ENCODE peak calls at places on chromosomes 7 and 10, in five cellular contexts. W, V, U, M and J are unnamed samples.

GRCh38 chr10:80664071-80664680 is 126.5 kb downstream of the SH2D4B start:
- DNase-seq in W (peak; percentile 71), V (peak; percentile 51), U (peak; percentile 25), M (peak; percentile 87), J (peak; percentile 84)

GRCh38 chr7:36811807-36812206 is 87.5 kb upstream of the AOAH start:
- DNase-seq in W (no peak), V (no peak), U (no peak), M (no peak), J (no peak)

GRCh38 chr10:43355749-43356371 is 15.6 kb upstream of the FXYD4 start:
- DNase-seq in W (no peak), V (peak; percentile 60), U (peak; percentile 23), M (no peak), J (no peak)

GRCh38 chr7:107344799-107345198 is 125.1 kb upstream of the GPR22 start:
- DNase-seq in W (no peak), V (no peak), U (no peak), M (no peak), J (no peak)

GRCh38 chr10:69657866-69658265 is 27.8 kb downstream of the FAM241B start:
- DNase-seq in W (no peak), V (no peak), U (no peak), M (no peak), J (no peak)

GRCh38 chr10:5546891-5547683 is 22.3 kb downstream of the CALML3 start:
- DNase-seq in W (no peak), V (no peak), U (no peak), M (no peak), J (no peak)

GRCh38 chr10:73768881-73769280 is 13.0 kb upstream of the CHCHD1 start:
- DNase-seq in W (no peak), V (no peak), U (no peak), M (no peak), J (peak; percentile 58)

GRCh38 chr7:158056761-158057160 is 530.9 kb downstream of the PTPRN2 start:
- DNase-seq in W (no peak), V (no peak), U (no peak), M (no peak), J (no peak)

GRCh38 chr7:141974831-141975230 is 1.3 kb upstream of the TAS2R38 start:
- DNase-seq in W (no peak), V (peak; percentile 6), U (no peak), M (no peak), J (peak; percentile 18)

GRCh38 chr10:100993986-100994708 is 5.5 kb upstream of the LZTS2 start:
- DNase-seq in W (peak; percentile 70), V (peak; percentile 46), U (no peak), M (no peak), J (peak; percentile 81)

GRCh38 chr7:545470-545869 is 25.8 kb upstream of the PDGFA start:
- DNase-seq in W (no peak), V (no peak), U (no peak), M (no peak), J (no peak)

GRCh38 chr7:66379761-66380160 is 174.6 kb downstream of the TPST1 start:
- DNase-seq in W (no peak), V (peak; percentile 87), U (no peak), M (no peak), J (no peak)

GRCh38 chr10:69439350-69439739 is 11.9 kb upstream of the TSPAN15 start:
- DNase-seq in W (no peak), V (peak; percentile 16), U (no peak), M (peak; percentile 50), J (no peak)

GRCh38 chr7:139328375-139328774 is 12.8 kb upstream of the FMC1 start:
- DNase-seq in W (no peak), V (peak; percentile 95), U (no peak), M (no peak), J (no peak)

GRCh38 chr10:70495691-70496261 is 17.2 kb downstream of the PALD1 start:
- DNase-seq in W (no peak), V (no peak), U (no peak), M (no peak), J (no peak)

GRCh38 chr10:82171899-82172298 is 296.9 kb downstream of the NRG3 start:
- DNase-seq in W (no peak), V (no peak), U (no peak), M (no peak), J (no peak)

GRCh38 chr7:42029405-42029804 is 207.6 kb downstream of the GLI3 start:
- DNase-seq in W (no peak), V (no peak), U (no peak), M (no peak), J (peak; percentile 43)

GRCh38 chr10:132646443-132647097 is 109.0 kb downstream of the INPP5A start:
- DNase-seq in W (no peak), V (no peak), U (no peak), M (no peak), J (no peak)

DNA sequence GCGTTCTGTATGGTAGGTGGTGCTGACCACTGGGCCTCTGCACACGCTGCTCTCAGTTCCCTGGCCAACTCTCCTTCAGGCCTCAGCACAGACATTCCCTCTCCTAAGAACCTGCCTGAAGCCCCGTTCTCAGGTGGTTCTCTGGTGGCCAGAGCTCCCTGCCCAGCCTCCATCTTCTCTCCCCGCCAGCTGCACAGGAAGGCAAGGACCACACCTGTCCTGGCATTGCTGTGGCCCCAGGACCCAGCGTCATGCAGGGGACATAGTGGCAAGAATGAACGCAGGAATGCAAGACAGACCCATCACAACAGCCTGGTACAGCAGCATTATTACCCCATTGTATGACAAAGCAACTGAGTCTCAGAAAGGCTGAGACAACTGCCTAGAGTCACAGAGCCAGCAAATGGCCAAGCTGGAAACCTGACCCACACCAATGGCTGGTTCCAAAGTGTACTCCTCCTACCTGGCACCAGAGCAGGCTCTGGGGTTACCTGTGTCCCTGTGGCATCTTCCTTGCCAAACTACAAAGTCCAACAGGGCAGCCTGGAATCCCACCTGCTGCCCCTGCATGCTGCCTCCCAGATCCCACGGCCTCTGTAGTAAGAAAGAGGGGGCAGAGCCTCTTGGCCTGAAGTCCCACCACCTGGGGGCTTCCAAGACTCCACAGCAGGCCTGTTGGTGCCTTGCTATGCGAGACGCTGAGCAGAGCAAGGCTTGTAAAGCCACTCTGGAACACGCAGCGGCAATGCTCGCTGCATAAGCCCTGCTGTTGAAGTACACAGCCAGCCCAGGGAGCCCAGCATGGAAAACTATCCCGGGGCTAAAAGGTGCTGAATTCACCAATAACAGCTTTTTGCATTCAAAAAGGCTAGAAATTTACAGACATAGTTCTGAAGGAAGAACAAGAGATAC is 73.3 kb downstream of the CHST15 start:
- DNase-seq in W (no peak), V (no peak), U (no peak), M (no peak), J (peak; percentile 74)
- H3K4me3 ChIP-seq in W (no peak overlapping the region), V (no peak overlapping the region), U (no peak overlapping the region), M (no peak overlapping the region), J (no peak overlapping the region)

DNA sequence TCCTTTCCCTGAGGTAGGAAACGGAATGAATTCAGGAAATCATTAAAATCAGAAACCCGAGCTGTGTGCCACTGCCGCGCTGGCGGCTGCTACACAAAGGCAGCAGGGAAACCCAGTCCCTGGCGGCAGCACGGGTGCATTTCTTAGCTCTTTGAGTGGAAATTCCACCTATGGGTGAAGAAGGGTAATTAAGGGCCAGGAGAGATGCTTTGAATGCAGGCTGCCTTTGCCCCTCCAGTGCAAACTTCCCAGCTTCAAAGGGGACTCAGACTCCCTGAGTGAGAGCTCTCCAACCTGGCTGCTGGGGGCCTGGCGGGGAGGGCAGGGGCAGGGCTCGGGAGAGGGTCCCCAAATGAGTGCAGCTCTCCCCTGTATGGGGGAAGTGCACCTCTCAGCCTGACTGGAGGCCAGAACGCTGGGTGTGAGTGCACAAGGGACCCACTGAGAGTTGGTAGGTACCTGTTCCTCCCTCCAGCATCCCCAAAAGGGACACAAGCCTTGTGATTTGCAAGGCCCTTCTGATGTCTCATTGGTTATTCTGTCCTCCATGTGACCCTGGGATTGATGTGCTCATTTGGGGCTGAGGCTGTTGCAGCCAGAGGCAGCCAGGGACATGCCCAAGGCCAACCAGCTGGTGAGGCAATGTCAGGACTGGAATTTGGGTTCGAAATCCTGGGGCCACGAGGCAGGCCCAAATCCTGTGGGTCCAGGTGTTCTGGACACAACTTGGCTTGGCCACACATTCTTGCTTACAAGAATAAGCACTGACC is 16.3 kb upstream of the ZMIZ1 start:
- DNase-seq in W (peak; percentile 66), V (no peak), U (no peak), M (no peak), J (peak; percentile 88)
- H3K4me3 ChIP-seq in W (no peak overlapping the region), V (no peak overlapping the region), U (no peak overlapping the region), M (no peak overlapping the region), J (no peak overlapping the region)

GRCh38 chr10:62376064-62377025 is 2.2 kb downstream of the ZNF365 start:
- DNase-seq in W (no peak), V (no peak), U (no peak), M (no peak), J (no peak)
- H3K4me3 ChIP-seq in W (no peak overlapping the region), V (no peak overlapping the region), U (no peak overlapping the region), M (peak overlapping the region; percentile 79), J (no peak overlapping the region)

GRCh38 chr7:128105228-128106022 is 74.2 kb upstream of the LRRC4 start:
- DNase-seq in W (no peak), V (no peak), U (no peak), M (no peak), J (no peak)
- H3K4me3 ChIP-seq in W (no peak overlapping the region), V (no peak overlapping the region), U (no peak overlapping the region), M (no peak overlapping the region), J (no peak overlapping the region)

DNA sequence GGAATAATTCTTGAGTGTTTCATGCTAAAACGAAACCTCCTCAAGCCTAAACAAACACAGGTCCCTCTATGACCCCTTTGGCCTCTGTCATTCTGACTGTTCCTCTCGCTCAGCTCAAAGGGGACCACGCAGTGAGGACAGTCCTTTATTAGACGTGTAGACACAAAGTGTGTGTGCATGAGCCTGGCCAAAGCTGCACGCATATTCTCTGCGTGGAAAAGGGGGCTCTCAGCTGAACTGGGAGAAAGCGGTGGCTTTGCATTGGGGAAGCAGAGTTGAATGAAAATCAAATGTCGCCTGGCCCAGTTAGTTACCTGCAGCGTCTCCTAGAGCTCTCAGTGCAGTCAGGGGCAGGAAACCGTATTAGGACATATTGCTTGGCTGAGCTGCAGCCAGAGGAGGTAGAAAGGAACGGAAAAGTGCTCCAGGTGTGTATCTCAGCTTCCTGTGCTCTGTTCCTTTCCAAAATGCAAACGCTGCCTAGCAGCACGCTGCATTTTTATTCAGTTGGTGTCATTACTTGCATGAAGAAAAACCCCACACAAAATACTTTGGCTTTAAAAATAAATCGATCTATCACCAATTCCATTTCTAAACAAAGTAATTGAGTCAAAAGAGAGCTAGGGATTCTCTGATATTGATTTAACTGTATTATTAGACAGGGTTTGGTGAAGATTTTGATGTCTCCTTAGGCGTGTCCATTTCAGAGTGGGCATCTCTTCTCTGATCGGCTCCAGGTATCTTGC is 4.9 kb downstream of the GATA3 start:
- DNase-seq in W (no peak), V (no peak), U (no peak), M (no peak), J (peak; percentile 52)
- H3K4me3 ChIP-seq in W (peak overlapping the region; percentile 86), V (no peak overlapping the region), U (no peak overlapping the region), M (no peak overlapping the region), J (no peak overlapping the region)